ENCODE peak calls at places on chromosomes 12 and 14, in nine cellular contexts. J, K, D, Y, A, G, X, U and E are unnamed samples.

GRCh38 chr14:75824328-75824727 is 157.5 kb downstream of the TGFB3 start:
- DNase-seq in J (no peak), X (no peak), G (no peak), Y (no peak), K (no peak), D (no peak), A (no peak), U (no peak), E (no peak)

GRCh38 chr12:30996255-30996654 is 69.7 kb downstream of the TSPAN11 start:
- DNase-seq in G (no peak), A (no peak), X (no peak), U (no peak), K (no peak), Y (no peak), J (no peak), D (no peak), E (no peak)

GRCh38 chr12:100646896-100647295 is 73.4 kb downstream of the GAS2L3 start:
- DNase-seq in G (no peak), Y (no peak), D (no peak), J (no peak), K (no peak), A (no peak), X (no peak), U (no peak), E (no peak)

GRCh38 chr14:31927348-31927826 is 149.7 kb upstream of the ARHGAP5 start:
- DNase-seq in K (no peak), A (peak), Y (no peak), G (peak), U (no peak), J (peak), X (no peak), D (no peak), E (no peak)

GRCh38 chr14:95614335-95614734 is 71.9 kb upstream of the TCL1B start:
- DNase-seq in A (no peak), U (no peak), X (no peak), J (no peak), G (no peak), K (no peak), D (no peak), Y (no peak), E (no peak)

GRCh38 chr14:53168786-53169185 is 15.7 kb upstream of the DDHD1 start:
- DNase-seq in K (no peak), U (no peak), Y (no peak), A (no peak), G (no peak), D (no peak), J (no peak), X (no peak), E (no peak)

GRCh38 chr12:6238875-6239274 is 38.7 kb downstream of the CD9 start:
- DNase-seq in G (no peak), X (no peak), D (no peak), J (no peak), U (no peak), K (no peak), A (no peak), Y (no peak), E (no peak)

GRCh38 chr14:38500125-38500524 is 244.2 kb upstream of the CLEC14A start:
- DNase-seq in X (no peak), Y (no peak), D (no peak), K (no peak), U (no peak), G (no peak), A (no peak), J (no peak), E (no peak)

GRCh38 chr14:88075298-88075981 is 70.5 kb downstream of the GPR65 start:
- DNase-seq in U (no peak), K (no peak), J (no peak), D (no peak), G (no peak), A (no peak), Y (no peak), X (no peak), E (no peak)

GRCh38 chr12:34373926-34374325 is 351.6 kb downstream of the ALG10 start:
- DNase-seq in U (no peak), K (no peak), Y (no peak), A (no peak), D (no peak), X (no peak), G (no peak), J (no peak), E (no peak)

GRCh38 chr14:104865069-104865630 is at the start of gene CEP170B:
- DNase-seq in G (peak), D (no peak), X (peak), K (peak), A (no peak), J (no peak), Y (peak), U (no peak), E (peak)

GRCh38 chr14:89252887-89253532 is 164.0 kb downstream of the FOXN3 start:
- DNase-seq in G (peak), J (no peak), U (no peak), X (no peak), D (no peak), Y (peak), A (no peak), K (no peak), E (no peak)

GRCh38 chr14:89956294-89957009 is 725 bp downstream of the TDP1 start:
- DNase-seq in J (peak), A (peak), X (peak), G (peak), D (peak), U (peak), Y (peak), K (peak), E (peak)

GRCh38 chr14:93926873-93927571 is at the start of gene FAM181A:
- DNase-seq in K (no peak), D (peak), G (no peak), X (no peak), A (no peak), J (no peak), U (no peak), Y (no peak), E (no peak)

GRCh38 chr14:92005019-92005418 is 34.8 kb downstream of the TRIP11 start:
- DNase-seq in D (no peak), Y (no peak), X (no peak), J (no peak), U (no peak), G (no peak), K (no peak), A (no peak), E (no peak)

GRCh38 chr12:2958432-2959193 is 584 bp upstream of the TEAD4 start:
- DNase-seq in D (peak), U (no peak), K (peak), G (peak), A (peak), X (peak), J (peak), Y (peak), E (peak)

GRCh38 chr14:77830692-77831091 is 30.8 kb downstream of the ADCK1 start:
- DNase-seq in J (no peak), A (peak), K (no peak), Y (no peak), G (no peak), U (no peak), D (no peak), X (no peak), E (no peak)

GRCh38 chr12:1594045-1594294 is 411 bp downstream of the FBXL14 start:
- DNase-seq in Y (no peak), A (no peak), K (no peak), X (peak), U (no peak), D (no peak), J (peak), G (peak), E (peak)

GRCh38 chr12:49428652-49429549 is 61.6 kb downstream of the SPATS2 start:
- DNase-seq in U (no peak), K (no peak), X (no peak), J (no peak), G (no peak), Y (no peak), D (no peak), A (no peak), E (no peak)

GRCh38 chr12:112025808-112026375 is 12.7 kb downstream of the ERP29 start:
- DNase-seq in J (no peak), Y (no peak), U (no peak), K (no peak), A (no peak), D (no peak), G (no peak), X (no peak), E (no peak)

GRCh38 chr12:12811343-12811742 is 1.8 kb upstream of the DDX47 start:
- DNase-seq in A (no peak), U (no peak), D (no peak), Y (no peak), J (no peak), G (no peak), K (no peak), X (no peak), E (no peak)

GRCh38 chr12:110776410-110776809 is 33.7 kb upstream of the PPP1CC start:
- DNase-seq in K (no peak), G (no peak), X (no peak), Y (no peak), U (no peak), D (no peak), J (no peak), A (no peak), E (no peak)

GRCh38 chr12:54958048-54958658 is 26.4 kb downstream of the TESPA1 start:
- DNase-seq in J (no peak), G (peak), U (no peak), X (peak), A (no peak), D (peak), Y (no peak), K (no peak), E (peak)

GRCh38 chr12:65306603-65307501 is 28.4 kb downstream of the MSRB3 start:
- DNase-seq in U (no peak), G (peak), K (no peak), A (no peak), D (no peak), Y (no peak), X (peak), J (peak), E (no peak)

GRCh38 chr12:74449872-74450271 is 87.8 kb upstream of the ATXN7L3B start:
- DNase-seq in Y (no peak), X (no peak), U (no peak), A (peak), J (no peak), K (no peak), G (no peak), D (no peak), E (no peak)

DNA sequence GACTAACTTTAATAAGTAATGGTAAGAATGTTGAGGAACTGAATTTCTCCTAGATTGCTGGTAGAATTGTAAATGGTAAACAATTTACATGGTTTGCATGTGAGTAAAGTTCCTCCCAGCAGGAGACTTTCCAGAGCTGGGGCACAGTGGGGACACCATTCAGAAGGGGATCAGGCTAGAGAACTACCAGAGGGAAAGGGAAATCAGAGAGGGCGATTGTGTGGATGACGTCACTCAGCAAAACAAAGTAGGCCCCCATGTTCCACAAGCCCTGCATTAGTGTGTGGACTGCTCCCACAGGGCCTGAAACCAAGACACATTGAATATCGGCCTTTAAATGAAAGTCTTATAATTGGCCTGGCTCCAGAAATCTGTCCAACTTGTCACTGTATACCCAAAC is 9.5 kb downstream of the RNASE11 start:
- DNase-seq in A (no peak), J (no peak), U (no peak), Y (no peak), G (peak), K (no peak), X (no peak), D (no peak), E (no peak)
- H3K27ac ChIP-seq in A (no peak), J (no peak), U (no peak), Y (no peak), G (peak), K (no peak), X (no peak), D (no peak), E (no peak)

DNA sequence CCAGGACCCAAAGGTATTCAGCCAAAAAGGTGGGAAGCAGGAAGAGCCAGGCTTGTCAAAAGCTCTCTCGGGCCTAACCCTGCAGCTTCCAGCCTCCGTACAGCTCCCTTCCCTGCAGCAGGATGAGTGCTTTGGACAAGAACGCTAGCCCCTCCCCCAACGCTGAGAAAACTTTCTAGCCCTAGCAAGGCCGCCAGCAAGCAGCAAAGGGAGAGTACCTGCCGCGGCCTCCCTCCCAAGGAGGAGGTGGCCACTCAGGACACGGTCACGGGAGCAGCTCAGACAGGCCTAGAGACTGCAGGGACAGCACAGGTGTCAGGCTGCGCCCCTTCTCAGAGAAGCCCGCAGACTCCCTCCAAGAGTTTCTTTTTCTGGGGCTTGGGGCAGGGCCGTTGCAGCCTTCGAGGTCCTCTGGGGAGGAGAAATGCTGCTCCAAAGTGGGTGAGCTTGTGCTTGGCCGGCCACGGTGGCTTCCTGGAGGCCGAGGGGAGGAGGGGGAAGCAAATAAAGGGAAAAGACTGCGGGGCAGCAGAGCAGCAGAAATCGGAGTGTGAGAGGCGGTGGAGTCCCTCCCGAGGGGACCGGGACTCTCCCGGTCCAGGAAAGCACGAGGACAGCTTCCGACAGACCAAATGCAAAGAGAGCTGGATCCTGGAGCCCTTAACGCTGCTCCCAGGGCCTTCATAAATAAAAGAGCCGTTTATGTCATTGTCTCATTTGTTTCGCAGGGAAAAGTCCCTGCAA is 4.0 kb upstream of the PNMA1 start:
- DNase-seq in A (no peak), G (peak), D (no peak), J (peak), U (no peak), Y (peak), X (peak), K (no peak), E (no peak)
- H3K27ac ChIP-seq in A (no peak), G (no peak), D (peak), J (peak), U (peak), Y (peak), X (peak), K (peak), E (no peak)

GRCh38 chr14:97620071-97620470 is 822.9 kb downstream of the VRK1 start:
- DNase-seq in A (no peak), D (no peak), J (no peak), K (no peak), X (no peak), U (no peak), Y (no peak), G (no peak), E (no peak)
- H3K27ac ChIP-seq in A (no peak), D (no peak), J (no peak), K (peak), X (no peak), U (no peak), Y (no peak), G (no peak), E (no peak)

GRCh38 chr12:131940121-131940520 is 9.6 kb upstream of the EP400 start:
- DNase-seq in X (no peak), K (no peak), A (no peak), D (no peak), U (no peak), G (no peak), J (no peak), Y (peak), E (no peak)
- H3K27ac ChIP-seq in X (peak), K (peak), A (no peak), D (no peak), U (no peak), G (no peak), J (no peak), Y (no peak), E (no peak)

GRCh38 chr14:54440037-54440436 is 1.1 kb downstream of the CNIH1 start:
- DNase-seq in J (no peak), G (no peak), U (no peak), Y (no peak), K (no peak), D (no peak), A (no peak), X (no peak), E (no peak)
- H3K27ac ChIP-seq in J (peak), G (no peak), U (peak), Y (peak), K (peak), D (no peak), A (peak), X (peak), E (peak)

GRCh38 chr12:120292661-120293531 is at the start of gene RNU4-1:
- DNase-seq in X (peak), J (peak), A (peak), Y (peak), G (peak), D (peak), K (peak), U (no peak), E (peak)

GRCh38 chr12:120287491-120287890 is 4.2 kb downstream of the RNU4-2 start:
- DNase-seq in U (no peak), A (no peak), K (no peak), X (no peak), G (no peak), D (no peak), Y (no peak), J (no peak), E (no peak)

GRCh38 chr12:120290541-120291312 is 976 bp downstream of the RNU4-2 start:
- DNase-seq in J (no peak), Y (peak), A (peak), G (peak), D (peak), K (no peak), U (no peak), X (peak), E (no peak)

GRCh38 chr12:120286768-120287490 is 4.8 kb downstream of the RNU4-2 start:
- DNase-seq in U (no peak), K (no peak), Y (no peak), A (no peak), G (no peak), J (no peak), D (no peak), X (no peak), E (no peak)

GRCh38 chr12:120292411-120292660 is 633 bp upstream of the RNU4-2 start:
- DNase-seq in U (no peak), X (no peak), D (no peak), A (no peak), K (peak), Y (no peak), G (no peak), J (no peak), E (no peak)
- H3K27ac ChIP-seq in U (peak), X (peak), D (peak), A (peak), K (peak), Y (peak), G (peak), J (peak), E (peak)

GRCh38 chr12:57428965-57429364 is 1.9 kb downstream of the R3HDM2 start:
- DNase-seq in J (no peak), K (no peak), A (no peak), G (no peak), U (no peak), X (no peak), Y (no peak), D (no peak), E (no peak)
- H3K27ac ChIP-seq in J (no peak), K (peak), A (no peak), G (no peak), U (no peak), X (no peak), Y (peak), D (no peak), E (no peak)